ENCODE peak calls at places on chromosomes 16 and 17, in nine cellular contexts. C, P, L, T, E, N, H, F and X are unnamed samples.
A peak's percentile ranks its signal among the peaks of the same experiment; 100 is the strongest.

GRCh38 chr16:25126820-25127232 is 15.3 kb downstream of the LCMT1 start:
- DNase-seq in C (peak; percentile 28), P (no peak), L (no peak), T (no peak), E (peak; percentile 19), N (no peak), H (peak; percentile 76), F (no peak), X (no peak)

GRCh38 chr16:54928421-54929089 is 2.1 kb upstream of the IRX5 start:
- DNase-seq in C (peak; percentile 75), P (no peak), L (peak; percentile 52), T (no peak), E (no peak), N (no peak), H (no peak), F (peak; percentile 38), X (no peak)

GRCh38 chr16:23134274-23134673 is 15.0 kb downstream of the USP31 start:
- DNase-seq in C (no peak), P (no peak), L (no peak), T (no peak), E (no peak), N (no peak), H (peak; percentile 31), F (no peak), X (no peak)

GRCh38 chr17:21039839-21040575 is 2.8 kb downstream of the USP22 start:
- DNase-seq in C (peak; percentile 73), P (no peak), L (peak; percentile 28), T (no peak), E (peak; percentile 21), N (no peak), H (no peak), F (no peak), X (no peak)

GRCh38 chr17:74271281-74271680 is 2.8 kb upstream of the DNAI2 start:
- DNase-seq in C (no peak), P (no peak), L (no peak), T (no peak), E (no peak), N (no peak), H (no peak), F (no peak), X (no peak)

GRCh38 chr16:86384263-86384649 is 126.1 kb upstream of the FOXF1 start:
- DNase-seq in C (no peak), P (no peak), L (no peak), T (no peak), E (no peak), N (no peak), H (no peak), F (no peak), X (no peak)

GRCh38 chr17:14341866-14342265 is 41.0 kb downstream of the HS3ST3B1 start:
- DNase-seq in C (no peak), P (no peak), L (no peak), T (no peak), E (no peak), N (no peak), H (no peak), F (no peak), X (no peak)

GRCh38 chr17:45282683-45283644 is 21.1 kb upstream of the SPATA32 start:
- DNase-seq in C (peak; percentile 43), P (no peak), L (no peak), T (no peak), E (no peak), N (no peak), H (no peak), F (no peak), X (no peak)

GRCh38 chr17:74748529-74749261 is at the start of gene NHERF1:
- DNase-seq in C (peak; percentile 98), P (peak; percentile 97), L (peak; percentile 89), T (peak; percentile 95), E (peak; percentile 86), N (peak; percentile 88), H (peak; percentile 96), F (peak; percentile 91), X (peak; percentile 99)

GRCh38 chr16:58931436-58931835 is 197.3 kb upstream of the GOT2 start:
- DNase-seq in C (no peak), P (no peak), L (no peak), T (no peak), E (no peak), N (no peak), H (no peak), F (no peak), X (no peak)

GRCh38 chr16:9647981-9648701 is 534.1 kb downstream of the GRIN2A start:
- DNase-seq in C (peak; percentile 55), P (no peak), L (no peak), T (no peak), E (no peak), N (no peak), H (no peak), F (peak; percentile 3), X (peak; percentile 21)

GRCh38 chr17:21075739-21076085 is 32.9 kb upstream of the USP22 start:
- DNase-seq in C (no peak), P (no peak), L (no peak), T (no peak), E (no peak), N (no peak), H (no peak), F (no peak), X (no peak)

GRCh38 chr17:31269597-31269996 is 27.4 kb downstream of the OMG start:
- DNase-seq in C (peak; percentile 39), P (no peak), L (no peak), T (no peak), E (no peak), N (no peak), H (no peak), F (no peak), X (no peak)

GRCh38 chr17:63126607-63127006 is 160.6 kb downstream of the TANC2 start:
- DNase-seq in C (no peak), P (no peak), L (no peak), T (no peak), E (no peak), N (no peak), H (no peak), F (no peak), X (no peak)

GRCh38 chr16:82671743-82672142 is 45.0 kb downstream of the CDH13 start:
- DNase-seq in C (no peak), P (no peak), L (no peak), T (no peak), E (no peak), N (peak; percentile 16), H (peak; percentile 17), F (no peak), X (peak; percentile 15)

GRCh38 chr17:14084955-14085354 is 15.7 kb downstream of the COX10 start:
- DNase-seq in C (no peak), P (no peak), L (no peak), T (no peak), E (no peak), N (no peak), H (no peak), F (no peak), X (no peak)

GRCh38 chr16:69444873-69445517 is 20.6 kb downstream of the CYB5B start:
- DNase-seq in C (no peak), P (no peak), L (no peak), T (no peak), E (no peak), N (no peak), H (no peak), F (no peak), X (no peak)

GRCh38 chr17:32870969-32871368 is 6.0 kb downstream of the MYO1D start:
- DNase-seq in C (no peak), P (no peak), L (no peak), T (no peak), E (no peak), N (no peak), H (no peak), F (no peak), X (no peak)

GRCh38 chr16:86025706-86026105 is 126.7 kb downstream of the IRF8 start:
- DNase-seq in C (no peak), P (no peak), L (no peak), T (no peak), E (no peak), N (no peak), H (no peak), F (no peak), X (no peak)